ENCODE peak calls at places on chromosomes 13 and 19, in four cellular contexts. One of them, this sample, is unnamed.
A peak's percentile ranks its signal among the peaks of the same experiment; 100 is the strongest.

GRCh38 chr19:33395561-33396550 is 22.3 kb downstream of the CEBPG start:
- DNase-seq in tibial artery: peak; percentile 72
- DNase-seq in IMR-90: peak; percentile 41
- DNase-seq in A549: no peak
- DNase-seq in this sample: no peak

GRCh38 chr13:30255696-30256095 is 51.7 kb downstream of the KATNAL1 start:
- DNase-seq in tibial artery: no peak
- DNase-seq in IMR-90: no peak
- DNase-seq in A549: no peak
- DNase-seq in this sample: no peak

GRCh38 chr19:16608290-16608704 is 19.7 kb downstream of the MED26 start:
- DNase-seq in tibial artery: no peak
- DNase-seq in IMR-90: peak; percentile 91
- DNase-seq in A549: no peak
- DNase-seq in this sample: peak; percentile 90

GRCh38 chr13:48161530-48162179 is 66.8 kb upstream of the MED4 start:
- DNase-seq in tibial artery: peak; percentile 80
- DNase-seq in IMR-90: no peak
- DNase-seq in A549: no peak
- DNase-seq in this sample: no peak

GRCh38 chr19:45729774-45730388 is 815 bp downstream of the FBXO46 start:
- DNase-seq in tibial artery: no peak
- DNase-seq in IMR-90: no peak
- DNase-seq in A549: no peak
- DNase-seq in this sample: peak; percentile 16

GRCh38 chr19:45364696-45365095 is 5.7 kb downstream of the ERCC2 start:
- DNase-seq in tibial artery: no peak
- DNase-seq in IMR-90: no peak
- DNase-seq in A549: no peak
- DNase-seq in this sample: no peak

GRCh38 chr19:20423381-20424207 is 142.0 kb downstream of the ZNF737 start:
- DNase-seq in tibial artery: peak; percentile 77
- DNase-seq in IMR-90: peak; percentile 7
- DNase-seq in A549: no peak
- DNase-seq in this sample: peak; percentile 71

GRCh38 chr19:18520848-18521691 is 800 bp downstream of the ELL start:
- DNase-seq in tibial artery: no peak
- DNase-seq in IMR-90: no peak
- DNase-seq in A549: no peak
- DNase-seq in this sample: no peak

GRCh38 chr19:38233740-38234251 is 9.8 kb upstream of the DPF1 start:
- DNase-seq in tibial artery: peak; percentile 82
- DNase-seq in IMR-90: peak; percentile 59
- DNase-seq in A549: peak; percentile 90
- DNase-seq in this sample: peak; percentile 74

GRCh38 chr19:18488838-18489626 is 32.8 kb downstream of the ELL start:
- DNase-seq in tibial artery: no peak
- DNase-seq in IMR-90: no peak
- DNase-seq in A549: peak; percentile 45
- DNase-seq in this sample: no peak

GRCh38 chr13:113423225-113424170 is 29.8 kb downstream of the ADPRHL1 start:
- DNase-seq in tibial artery: no peak
- DNase-seq in IMR-90: no peak
- DNase-seq in A549: no peak
- DNase-seq in this sample: no peak

GRCh38 chr13:112067121-112067741 is at the start of gene SOX1:
- DNase-seq in tibial artery: no peak
- DNase-seq in IMR-90: no peak
- DNase-seq in A549: no peak
- DNase-seq in this sample: no peak

GRCh38 chr19:13054605-13055212 is 47.9 kb downstream of the LYL1 start:
- DNase-seq in tibial artery: no peak
- DNase-seq in IMR-90: no peak
- DNase-seq in A549: no peak
- DNase-seq in this sample: no peak

GRCh38 chr13:46615888-46616531 is 63.0 kb downstream of the LRCH1 start:
- DNase-seq in tibial artery: no peak
- DNase-seq in IMR-90: peak; percentile 68
- DNase-seq in A549: no peak
- DNase-seq in this sample: peak; percentile 49

GRCh38 chr13:36839981-36840380 is 21.0 kb downstream of the RFXAP start:
- DNase-seq in tibial artery: no peak
- DNase-seq in IMR-90: no peak
- DNase-seq in A549: no peak
- DNase-seq in this sample: no peak

GRCh38 chr19:55603581-55604292 is 1.7 kb upstream of the ZNF865 start:
- DNase-seq in tibial artery: no peak
- DNase-seq in IMR-90: no peak
- DNase-seq in A549: no peak
- DNase-seq in this sample: no peak

GRCh38 chr19:17865364-17866311 is 5.9 kb downstream of the RPL18A start:
- DNase-seq in tibial artery: no peak
- DNase-seq in IMR-90: no peak
- DNase-seq in A549: peak; percentile 67
- DNase-seq in this sample: no peak

GRCh38 chr13:104289400-104289799 is 1223.2 kb upstream of the SLC10A2 start:
- DNase-seq in tibial artery: no peak
- DNase-seq in IMR-90: no peak
- DNase-seq in A549: no peak
- DNase-seq in this sample: no peak

GRCh38 chr13:108944760-108945159 is 315.3 kb downstream of the MYO16 start:
- DNase-seq in tibial artery: no peak
- DNase-seq in IMR-90: no peak
- DNase-seq in A549: peak; percentile 59
- DNase-seq in this sample: peak; percentile 63

GRCh38 chr19:35549174-35549788 is 3.9 kb downstream of the TMEM147 start:
- DNase-seq in tibial artery: no peak
- DNase-seq in IMR-90: peak; percentile 56
- DNase-seq in A549: peak; percentile 88
- DNase-seq in this sample: peak; percentile 75

GRCh38 chr13:30576528-30576927 is 41.2 kb upstream of the USPL1 start:
- DNase-seq in tibial artery: no peak
- DNase-seq in IMR-90: peak; percentile 59
- DNase-seq in A549: no peak
- DNase-seq in this sample: peak; percentile 72

GRCh38 chr13:113466321-113466836 is 13.1 kb upstream of the ADPRHL1 start:
- DNase-seq in tibial artery: no peak
- DNase-seq in IMR-90: peak; percentile 14
- DNase-seq in A549: no peak
- DNase-seq in this sample: no peak

GRCh38 chr19:36008336-36008978 is at the start of gene SYNE4:
- DNase-seq in tibial artery: no peak
- DNase-seq in IMR-90: no peak
- DNase-seq in A549: peak; percentile 36
- DNase-seq in this sample: no peak

GRCh38 chr13:105035092-105035491 is 1500.4 kb downstream of the EFNB2 start:
- DNase-seq in tibial artery: no peak
- DNase-seq in IMR-90: no peak
- DNase-seq in A549: no peak
- DNase-seq in this sample: peak; percentile 3

GRCh38 chr13:87128006-87128405 is 543.2 kb upstream of the SLITRK5 start:
- DNase-seq in tibial artery: no peak
- DNase-seq in IMR-90: peak; percentile 24
- DNase-seq in A549: no peak
- DNase-seq in this sample: peak; percentile 61

GRCh38 chr13:20495087-20496023 is 30.3 kb downstream of the CRYL1 start:
- DNase-seq in tibial artery: no peak
- DNase-seq in IMR-90: peak; percentile 72
- DNase-seq in A549: peak; percentile 65
- DNase-seq in this sample: peak; percentile 79

GRCh38 chr19:1905071-1905862 is at the start of the genes ADAT3 and SCAMP4:
- DNase-seq in tibial artery: peak; percentile 99
- DNase-seq in IMR-90: peak; percentile 99
- DNase-seq in A549: peak; percentile 99
- DNase-seq in this sample: peak; percentile 100

GRCh38 chr19:51467864-51468544 is 9.8 kb upstream of the SIGLEC8 start:
- DNase-seq in tibial artery: no peak
- DNase-seq in IMR-90: no peak
- DNase-seq in A549: no peak
- DNase-seq in this sample: no peak

GRCh38 chr13:30856004-30856790 is 49.9 kb upstream of the MEDAG start:
- DNase-seq in tibial artery: peak; percentile 11
- DNase-seq in IMR-90: no peak
- DNase-seq in A549: no peak
- DNase-seq in this sample: no peak

GRCh38 chr13:90027409-90027808 is 1320.1 kb upstream of the MIR17HG start:
- DNase-seq in tibial artery: no peak
- DNase-seq in IMR-90: no peak
- DNase-seq in A549: no peak
- DNase-seq in this sample: no peak

GRCh38 chr19:28235606-28236125 is 977.3 kb downstream of the UQCRFS1 start:
- DNase-seq in tibial artery: no peak
- DNase-seq in IMR-90: no peak
- DNase-seq in A549: no peak
- DNase-seq in this sample: no peak

DNA sequence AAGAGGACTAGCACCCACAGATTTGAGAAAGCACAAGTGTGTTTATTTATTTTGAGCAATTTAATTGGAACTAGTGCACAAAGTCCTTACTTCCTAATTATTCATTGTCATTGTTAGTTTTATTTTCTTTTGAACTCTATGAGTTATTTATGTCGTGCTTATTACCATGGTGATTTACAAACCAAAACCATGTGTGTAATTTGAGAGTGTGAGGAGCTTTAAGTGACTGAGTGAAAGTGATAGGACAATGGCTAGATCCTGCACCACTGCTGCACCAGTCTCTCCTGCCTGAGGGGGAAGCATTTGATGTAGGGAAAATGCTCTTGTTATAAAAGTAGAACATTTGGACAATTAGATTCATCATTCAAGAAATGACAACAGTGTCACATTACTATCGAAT is 172.3 kb upstream of the KLF12 start:
- DNase-seq in tibial artery: no peak
- DNase-seq in IMR-90: peak; percentile 45
- DNase-seq in A549: no peak
- DNase-seq in this sample: peak; percentile 47
- TF ChIP-seq CTCF in tibial artery: no peak
- TF ChIP-seq CTCF in IMR-90: no peak
- TF ChIP-seq CTCF in A549: no peak
- TF ChIP-seq CTCF in this sample: peak; percentile 21

GRCh38 chr13:62019858-62020257 is 604.2 kb upstream of the PCDH20 start:
- DNase-seq in tibial artery: no peak
- DNase-seq in IMR-90: no peak
- DNase-seq in A549: no peak
- DNase-seq in this sample: no peak

GRCh38 chr13:62014299-62014698 is 598.6 kb upstream of the PCDH20 start:
- DNase-seq in tibial artery: no peak
- DNase-seq in IMR-90: peak; percentile 1
- DNase-seq in A549: peak; percentile 17
- DNase-seq in this sample: peak; percentile 40
- H3K4me3 ChIP-seq in tibial artery: no peak overlapping the region
- H3K4me3 ChIP-seq in IMR-90: no peak overlapping the region
- H3K4me3 ChIP-seq in A549: peak overlapping the region; percentile 37
- H3K4me3 ChIP-seq in this sample: peak overlapping the region; percentile 30

DNA sequence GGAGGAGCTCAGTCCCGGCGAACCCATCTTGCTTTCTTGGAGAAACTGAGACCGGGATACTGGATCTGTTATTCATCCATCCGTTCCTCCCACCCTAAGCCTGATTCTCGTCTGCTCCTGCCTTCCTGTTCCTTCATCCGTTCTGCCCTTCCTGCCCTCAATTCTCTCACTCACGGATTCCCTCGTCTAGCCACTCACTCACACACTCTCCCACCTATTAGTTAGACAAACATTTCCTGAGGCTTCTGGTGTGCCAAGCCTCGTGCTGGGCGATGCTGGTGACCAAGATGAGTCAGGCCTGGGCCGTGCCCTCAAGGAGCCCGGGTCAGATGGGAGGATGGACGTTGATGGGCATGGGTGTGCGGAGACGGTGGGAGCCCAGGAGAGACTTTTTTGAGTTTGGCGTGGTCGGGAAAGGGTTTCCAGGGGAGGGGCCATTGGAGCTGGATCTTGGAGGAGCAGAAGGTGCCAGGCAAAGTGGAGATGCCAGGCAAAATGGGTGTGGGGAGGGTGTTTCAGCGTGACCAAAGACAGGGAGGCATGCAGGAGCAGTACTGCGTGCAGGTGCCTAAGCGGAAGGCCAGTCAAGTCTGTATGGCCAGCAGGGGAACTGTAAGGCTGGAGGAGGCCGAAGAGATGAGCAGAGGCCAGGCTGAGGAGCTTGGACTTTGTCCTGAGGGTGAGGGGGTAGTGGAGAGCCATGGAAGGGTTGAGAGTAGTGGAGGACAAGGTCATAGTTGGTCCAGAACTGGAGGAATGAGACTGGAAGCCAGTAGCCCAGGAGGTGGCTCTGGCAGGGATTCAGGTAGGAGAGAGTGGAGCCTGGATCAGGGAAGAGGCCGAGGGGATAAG is 7.4 kb upstream of the CNFN start:
- DNase-seq in tibial artery: no peak
- DNase-seq in IMR-90: no peak
- DNase-seq in A549: peak; percentile 44
- DNase-seq in this sample: no peak
- TF ChIP-seq CTCF in tibial artery: no peak
- TF ChIP-seq CTCF in IMR-90: no peak
- TF ChIP-seq CTCF in A549: no peak
- TF ChIP-seq CTCF in this sample: no peak

GRCh38 chr13:23610966-23611486 is 40.8 kb downstream of the TNFRSF19 start:
- DNase-seq in tibial artery: no peak
- DNase-seq in IMR-90: peak; percentile 53
- DNase-seq in A549: no peak
- DNase-seq in this sample: peak; percentile 81

GRCh38 chr13:23608138-23608537 is 37.9 kb downstream of the TNFRSF19 start:
- DNase-seq in tibial artery: no peak
- DNase-seq in IMR-90: no peak
- DNase-seq in A549: no peak
- DNase-seq in this sample: no peak

GRCh38 chr13:23609414-23610186 is 39.4 kb downstream of the TNFRSF19 start:
- DNase-seq in tibial artery: no peak
- DNase-seq in IMR-90: peak; percentile 77
- DNase-seq in A549: no peak
- DNase-seq in this sample: peak; percentile 89

GRCh38 chr13:23610187-23610576 is 40.0 kb downstream of the TNFRSF19 start:
- DNase-seq in tibial artery: no peak
- DNase-seq in IMR-90: peak; percentile 35
- DNase-seq in A549: no peak
- DNase-seq in this sample: peak; percentile 37

DNA sequence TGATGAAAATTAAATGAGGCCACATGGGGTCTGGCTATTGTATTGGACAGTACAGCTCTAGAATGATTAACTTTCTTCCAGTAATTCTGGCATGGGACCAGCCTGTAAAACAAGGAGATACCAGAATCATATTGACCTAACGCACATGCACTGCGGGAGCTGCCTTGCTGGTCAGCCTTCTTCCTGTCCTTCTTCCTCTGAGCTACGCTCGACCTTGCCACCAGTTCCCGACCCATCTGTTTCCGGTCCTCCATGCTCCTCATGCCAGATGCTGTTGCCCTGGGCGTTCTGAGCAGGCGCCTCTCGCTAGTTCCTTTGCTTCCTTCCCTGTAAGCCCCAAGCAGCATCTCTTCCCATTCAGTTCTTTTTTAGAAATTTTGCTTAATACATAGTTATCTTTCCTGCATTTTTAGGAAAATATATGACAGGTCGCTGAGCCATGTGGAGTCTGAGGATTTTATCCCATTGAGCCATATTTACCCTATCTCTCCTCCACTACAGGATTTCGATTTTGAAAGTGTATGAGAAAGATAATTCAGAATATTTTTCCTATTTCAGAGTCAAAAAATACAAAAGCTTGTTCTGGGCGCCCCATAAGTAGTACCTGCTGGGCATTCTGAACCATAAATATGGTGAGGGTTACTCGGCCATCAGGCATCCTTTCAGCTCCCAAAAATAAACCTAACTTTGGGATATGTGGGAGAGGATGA is 38.6 kb downstream of the TNFRSF19 start:
- DNase-seq in tibial artery: no peak
- DNase-seq in IMR-90: peak; percentile 42
- DNase-seq in A549: no peak
- DNase-seq in this sample: peak; percentile 64
- H3K4me3 ChIP-seq in tibial artery: no peak overlapping the region
- H3K4me3 ChIP-seq in IMR-90: no peak overlapping the region
- H3K4me3 ChIP-seq in A549: no peak overlapping the region
- H3K4me3 ChIP-seq in this sample: peak overlapping the region; percentile 34

This sample was measured in choroid plexus epithelial cell.